ENCODE peak calls at places on chromosomes 16 and 17, in seven cellular contexts. P, Y, O, T, W, L and Q are unnamed samples.

GRCh38 chr17:8935194-8935593 is 30.3 kb downstream of the PIK3R5 start:
- DNase-seq in L (no peak), O (no peak), T (no peak), Y (no peak), W (no peak), P (no peak), Q (peak)

GRCh38 chr16:534856-535445 is 7.4 kb downstream of the CAPN15 start:
- DNase-seq in P (no peak), O (no peak), T (no peak), L (no peak), W (no peak), Y (no peak), Q (no peak)

GRCh38 chr17:76405967-76406647 is 21.7 kb downstream of the SPHK1 start:
- DNase-seq in W (no peak), T (no peak), L (peak), O (no peak), Y (peak), P (no peak), Q (no peak)

GRCh38 chr17:7632492-7632894 is 2.6 kb downstream of the SHBG start:
- DNase-seq in O (peak), W (no peak), P (peak), L (peak), Y (no peak), T (no peak), Q (peak)

GRCh38 chr17:82188001-82188961 is 24.4 kb downstream of the CCDC57 start:
- DNase-seq in O (no peak), T (no peak), Y (no peak), W (no peak), L (no peak), P (no peak), Q (no peak)

GRCh38 chr17:7238418-7239090 is 703 bp downstream of the PHF23 start:
- DNase-seq in T (no peak), O (no peak), L (peak), W (no peak), P (no peak), Y (no peak), Q (no peak)

GRCh38 chr17:81082177-81083073 is 47.5 kb downstream of the BAIAP2 start:
- DNase-seq in W (no peak), P (no peak), Y (peak), L (no peak), T (no peak), O (no peak), Q (no peak)

GRCh38 chr17:66397486-66397885 is 95.1 kb downstream of the PRKCA start:
- DNase-seq in Y (no peak), P (no peak), W (no peak), T (no peak), L (no peak), O (no peak), Q (no peak)

GRCh38 chr17:60863892-60864673 is 186.4 kb downstream of the BCAS3 start:
- DNase-seq in W (no peak), O (no peak), L (no peak), T (no peak), Y (no peak), P (no peak), Q (no peak)

GRCh38 chr17:64455993-64456885 is 7.3 kb downstream of the MILR1 start:
- DNase-seq in L (no peak), O (no peak), P (no peak), W (no peak), Y (no peak), T (no peak), Q (no peak)

GRCh38 chr17:75084039-75084660 is 3.6 kb upstream of the SLC16A5 start:
- DNase-seq in L (no peak), O (no peak), P (no peak), W (no peak), Y (peak), T (peak), Q (peak)

GRCh38 chr16:51968756-51969155 is 578.2 kb downstream of the TOX3 start:
- DNase-seq in P (no peak), Y (no peak), O (no peak), W (no peak), L (no peak), T (no peak), Q (no peak)

GRCh38 chr16:24700549-24701392 is 28.7 kb upstream of the TNRC6A start:
- DNase-seq in Y (peak), W (no peak), L (no peak), O (peak), P (peak), T (peak), Q (peak)

GRCh38 chr16:8861563-8862308 is 7.1 kb downstream of the CARHSP1 start:
- DNase-seq in W (no peak), P (no peak), O (no peak), L (no peak), T (peak), Y (no peak), Q (no peak)

GRCh38 chr16:54936979-54937672 is 6.5 kb downstream of the IRX5 start:
- DNase-seq in O (no peak), Y (no peak), T (no peak), W (no peak), L (no peak), P (no peak), Q (peak)

GRCh38 chr16:29126057-29126494 is 141.2 kb downstream of the LAT start:
- DNase-seq in W (no peak), O (no peak), P (no peak), Y (no peak), T (no peak), L (no peak), Q (no peak)

GRCh38 chr17:7912927-7913524 is 3.1 kb downstream of the RNF227 start:
- DNase-seq in L (peak), P (peak), W (peak), Y (peak), O (no peak), T (peak), Q (peak)

GRCh38 chr17:60160829-60161501 is 11.2 kb downstream of the CA4 start:
- DNase-seq in O (no peak), P (no peak), Y (peak), T (no peak), W (no peak), L (no peak), Q (peak)

GRCh38 chr17:20120835-20121234 is 111.7 kb downstream of the SPECC1 start:
- DNase-seq in W (no peak), O (no peak), Y (no peak), P (no peak), T (no peak), L (no peak), Q (peak)

GRCh38 chr16:85754403-85754802 is 3.5 kb upstream of the C16orf74 start:
- DNase-seq in T (no peak), P (no peak), W (no peak), O (no peak), L (no peak), Y (no peak), Q (peak)

GRCh38 chr16:24208710-24209109 is 47.4 kb upstream of the CACNG3 start:
- DNase-seq in O (no peak), T (no peak), L (no peak), Y (peak), W (no peak), P (no peak), Q (no peak)

GRCh38 chr16:82331397-82331796 is 161.4 kb upstream of the MPHOSPH6 start:
- DNase-seq in O (no peak), W (no peak), T (no peak), L (no peak), Y (no peak), P (no peak), Q (no peak)

GRCh38 chr17:71922439-71922838 is 198.4 kb upstream of the SOX9 start:
- DNase-seq in L (no peak), W (peak), P (no peak), O (no peak), Y (no peak), T (no peak), Q (no peak)

GRCh38 chr16:82580293-82580900 is 46.4 kb upstream of the CDH13 start:
- DNase-seq in L (no peak), O (no peak), W (no peak), P (peak), T (peak), Y (peak), Q (peak)

GRCh38 chr17:78822552-78822951 is 18.1 kb downstream of the USP36 start:
- DNase-seq in O (no peak), P (no peak), W (no peak), T (no peak), Y (peak), L (no peak), Q (no peak)

GRCh38 chr17:43880420-43880991 is 26.8 kb downstream of the MPP2 start:
- DNase-seq in L (peak), P (peak), Y (peak), O (no peak), T (peak), W (no peak), Q (peak)

GRCh38 chr16:9567674-9568073 is 476.2 kb downstream of the HAPSTR1 start:
- DNase-seq in L (no peak), P (no peak), W (no peak), O (no peak), T (no peak), Y (no peak), Q (no peak)

GRCh38 chr17:71168083-71168741 is 952.6 kb upstream of the SOX9 start:
- DNase-seq in O (no peak), W (no peak), L (no peak), Y (no peak), T (no peak), P (no peak), Q (peak)

GRCh38 chr16:64864232-64864803 is 257.5 kb downstream of the CDH11 start:
- DNase-seq in P (no peak), Y (no peak), O (no peak), L (no peak), W (no peak), T (no peak), Q (no peak)

GRCh38 chr17:39082482-39082881 is 69.0 kb downstream of the PLXDC1 start:
- DNase-seq in O (no peak), W (no peak), Y (no peak), T (no peak), P (no peak), L (no peak), Q (no peak)
- TF ChIP-seq JUND in O (no peak), W (no peak), Y (no peak), T (no peak), P (no peak), L (no peak), Q (no peak)

GRCh38 chr16:49855280-49855821 is 561 bp downstream of the ZNF423 start:
- DNase-seq in T (no peak), Y (peak), L (peak), O (peak), W (peak), P (no peak), Q (peak)
- TF ChIP-seq JUND in T (no peak), Y (no peak), L (no peak), O (no peak), W (no peak), P (no peak), Q (no peak)

DNA sequence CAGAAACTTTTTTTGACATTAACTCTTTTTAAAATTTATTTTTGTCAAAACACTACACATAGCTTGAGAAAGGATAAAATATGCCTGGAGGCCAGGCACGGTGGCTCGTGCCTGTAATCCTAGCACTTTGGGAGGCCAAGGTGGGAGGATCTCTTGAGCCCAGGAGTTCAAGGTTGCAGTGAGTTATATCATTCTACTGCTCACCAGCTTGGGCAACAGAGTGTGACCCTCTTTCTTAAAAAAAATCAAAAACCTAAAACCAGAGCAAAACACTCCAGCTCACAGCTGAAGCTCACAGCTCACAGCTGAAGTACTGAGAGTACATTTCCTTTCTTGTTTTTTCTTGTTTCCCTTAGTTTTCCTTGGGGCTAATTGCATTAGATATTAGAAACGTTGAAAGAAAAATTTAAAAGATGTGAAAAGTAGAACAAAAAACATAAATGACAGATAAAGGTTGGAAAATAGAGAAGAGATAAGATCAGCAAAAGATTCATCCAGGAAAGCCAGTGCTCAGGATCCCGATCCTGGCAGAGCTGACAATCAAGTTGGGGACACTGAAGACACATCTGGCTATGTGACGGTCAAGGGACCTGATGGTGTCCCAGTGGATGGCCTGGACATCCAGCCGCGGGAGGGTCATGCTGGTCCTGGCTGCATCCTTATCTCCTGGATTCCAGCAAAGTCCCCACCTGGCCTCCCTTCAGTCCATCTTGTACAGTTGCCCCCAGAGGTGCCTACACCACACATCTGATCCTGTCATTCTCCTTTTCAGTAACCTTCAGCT is 9.8 kb downstream of the CHST6 start:
- DNase-seq in Y (no peak), W (no peak), O (no peak), P (no peak), T (no peak), L (no peak), Q (no peak)
- TF ChIP-seq JUND in Y (no peak), W (no peak), O (no peak), P (no peak), T (no peak), L (no peak), Q (no peak)

DNA sequence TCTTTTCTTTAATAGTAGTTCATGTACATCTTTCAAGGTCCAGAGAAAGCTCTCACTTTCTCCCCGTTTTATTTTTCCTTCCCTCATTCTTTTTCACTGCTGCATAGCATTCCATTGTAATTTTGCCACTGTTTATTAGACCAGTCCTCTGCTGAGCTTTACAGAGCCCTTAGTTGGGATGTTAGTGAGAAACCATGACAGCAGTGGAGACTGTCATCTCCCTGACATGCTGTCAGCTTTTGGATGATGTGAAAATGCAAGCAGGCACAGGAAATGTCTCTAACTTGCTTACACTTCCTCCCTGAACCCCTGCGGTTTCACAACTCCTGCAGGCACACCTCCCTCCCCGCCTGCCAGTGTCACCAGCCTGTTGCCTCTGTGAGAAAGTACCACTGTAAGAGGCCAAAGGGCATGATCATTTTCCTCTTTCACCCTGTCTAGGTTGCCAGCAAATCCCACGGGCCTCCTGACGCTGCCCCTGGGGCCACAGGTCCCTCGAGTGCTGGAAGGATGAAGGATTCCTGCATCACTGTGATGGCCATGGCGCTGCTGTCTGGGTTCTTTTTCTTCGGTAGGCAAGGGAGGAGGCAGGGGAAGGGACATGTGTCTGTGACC is at the start of gene ITGAL:
- DNase-seq in L (no peak), P (no peak), T (no peak), W (peak), O (no peak), Y (no peak), Q (no peak)
- TF ChIP-seq JUND in L (no peak), P (no peak), T (no peak), W (no peak), O (no peak), Y (no peak), Q (no peak)